ENCODE peak calls at places on chromosome 2, in eight cellular contexts. One of them, this sample, is unnamed.

GRCh38 chr2:203959265-203960034 is 22.9 kb downstream of the ICOS start:
- DNase-seq in B cell: no peak
- DNase-seq in GM23248: no peak
- DNase-seq in HAP-1: no peak
- DNase-seq in HL-60: no peak
- DNase-seq in stimulated activated naive B cell treated with anti-CD40 and anti-IgM and Interleukin-4, amounts not matched to agents 10 μg/mL and 1 μg/mL and 100 μg/mL, for 72 hours: no peak
- DNase-seq in stimulated activated CD8-positive, alpha-beta memory T cell treated with anti-CD3 and anti-CD28 coated beads, Interleukin-15, amount 100 ng/mL, for 1 hour: no peak
- DNase-seq in activated naive CD4-positive, alpha-beta T cell treated with anti-CD3 and anti-CD28 coated beads for 36 hours: no peak
- DNase-seq in this sample: no peak

GRCh38 chr2:12739721-12740254 is 23.1 kb downstream of the TRIB2 start:
- DNase-seq in B cell: no peak
- DNase-seq in GM23248: no peak
- DNase-seq in HAP-1: no peak
- DNase-seq in HL-60: no peak
- DNase-seq in stimulated activated naive B cell treated with anti-CD40 and anti-IgM and Interleukin-4, amounts not matched to agents 10 μg/mL and 1 μg/mL and 100 μg/mL, for 72 hours: no peak
- DNase-seq in stimulated activated CD8-positive, alpha-beta memory T cell treated with anti-CD3 and anti-CD28 coated beads, Interleukin-15, amount 100 ng/mL, for 1 hour: no peak
- DNase-seq in activated naive CD4-positive, alpha-beta T cell treated with anti-CD3 and anti-CD28 coated beads for 36 hours: no peak
- DNase-seq in this sample: no peak

GRCh38 chr2:29047083-29047840 is 27.1 kb downstream of the PCARE start:
- DNase-seq in B cell: no peak
- DNase-seq in GM23248: no peak
- DNase-seq in HAP-1: no peak
- DNase-seq in HL-60: no peak
- DNase-seq in stimulated activated naive B cell treated with anti-CD40 and anti-IgM and Interleukin-4, amounts not matched to agents 10 μg/mL and 1 μg/mL and 100 μg/mL, for 72 hours: no peak
- DNase-seq in stimulated activated CD8-positive, alpha-beta memory T cell treated with anti-CD3 and anti-CD28 coated beads, Interleukin-15, amount 100 ng/mL, for 1 hour: no peak
- DNase-seq in activated naive CD4-positive, alpha-beta T cell treated with anti-CD3 and anti-CD28 coated beads for 36 hours: no peak
- DNase-seq in this sample: no peak

GRCh38 chr2:220296174-220296573 is 668.7 kb downstream of the SLC4A3 start:
- DNase-seq in B cell: no peak
- DNase-seq in GM23248: peak; percentile 22
- DNase-seq in HAP-1: no peak
- DNase-seq in HL-60: no peak
- DNase-seq in stimulated activated naive B cell treated with anti-CD40 and anti-IgM and Interleukin-4, amounts not matched to agents 10 μg/mL and 1 μg/mL and 100 μg/mL, for 72 hours: no peak
- DNase-seq in stimulated activated CD8-positive, alpha-beta memory T cell treated with anti-CD3 and anti-CD28 coated beads, Interleukin-15, amount 100 ng/mL, for 1 hour: no peak
- DNase-seq in activated naive CD4-positive, alpha-beta T cell treated with anti-CD3 and anti-CD28 coated beads for 36 hours: no peak
- DNase-seq in this sample: no peak

GRCh38 chr2:48249093-48249492 is 280.9 kb upstream of the STON1 start:
- DNase-seq in B cell: no peak
- DNase-seq in GM23248: peak; percentile 56
- DNase-seq in HAP-1: no peak
- DNase-seq in HL-60: no peak
- DNase-seq in stimulated activated naive B cell treated with anti-CD40 and anti-IgM and Interleukin-4, amounts not matched to agents 10 μg/mL and 1 μg/mL and 100 μg/mL, for 72 hours: no peak
- DNase-seq in stimulated activated CD8-positive, alpha-beta memory T cell treated with anti-CD3 and anti-CD28 coated beads, Interleukin-15, amount 100 ng/mL, for 1 hour: no peak
- DNase-seq in activated naive CD4-positive, alpha-beta T cell treated with anti-CD3 and anti-CD28 coated beads for 36 hours: no peak
- DNase-seq in this sample: no peak

GRCh38 chr2:47907097-47907781 is 941 bp upstream of the FBXO11 start:
- DNase-seq in B cell: peak; percentile 21
- DNase-seq in GM23248: peak; percentile 45
- DNase-seq in HAP-1: no peak
- DNase-seq in HL-60: no peak
- DNase-seq in stimulated activated naive B cell treated with anti-CD40 and anti-IgM and Interleukin-4, amounts not matched to agents 10 μg/mL and 1 μg/mL and 100 μg/mL, for 72 hours: no peak
- DNase-seq in stimulated activated CD8-positive, alpha-beta memory T cell treated with anti-CD3 and anti-CD28 coated beads, Interleukin-15, amount 100 ng/mL, for 1 hour: no peak
- DNase-seq in activated naive CD4-positive, alpha-beta T cell treated with anti-CD3 and anti-CD28 coated beads for 36 hours: peak; percentile 56
- DNase-seq in this sample: peak; percentile 53

GRCh38 chr2:7043689-7044088 is 126.5 kb downstream of the RNF144A start:
- DNase-seq in B cell: no peak
- DNase-seq in GM23248: no peak
- DNase-seq in HAP-1: no peak
- DNase-seq in HL-60: no peak
- DNase-seq in stimulated activated naive B cell treated with anti-CD40 and anti-IgM and Interleukin-4, amounts not matched to agents 10 μg/mL and 1 μg/mL and 100 μg/mL, for 72 hours: no peak
- DNase-seq in stimulated activated CD8-positive, alpha-beta memory T cell treated with anti-CD3 and anti-CD28 coated beads, Interleukin-15, amount 100 ng/mL, for 1 hour: no peak
- DNase-seq in activated naive CD4-positive, alpha-beta T cell treated with anti-CD3 and anti-CD28 coated beads for 36 hours: no peak
- DNase-seq in this sample: no peak

GRCh38 chr2:86453838-86454237 is 12.7 kb downstream of the KDM3A start:
- DNase-seq in B cell: no peak
- DNase-seq in GM23248: peak; percentile 67
- DNase-seq in HAP-1: peak; percentile 15
- DNase-seq in HL-60: no peak
- DNase-seq in stimulated activated naive B cell treated with anti-CD40 and anti-IgM and Interleukin-4, amounts not matched to agents 10 μg/mL and 1 μg/mL and 100 μg/mL, for 72 hours: no peak
- DNase-seq in stimulated activated CD8-positive, alpha-beta memory T cell treated with anti-CD3 and anti-CD28 coated beads, Interleukin-15, amount 100 ng/mL, for 1 hour: no peak
- DNase-seq in activated naive CD4-positive, alpha-beta T cell treated with anti-CD3 and anti-CD28 coated beads for 36 hours: no peak
- DNase-seq in this sample: no peak

GRCh38 chr2:154699560-154699901 is 1.0 kb downstream of the KCNJ3 start:
- DNase-seq in B cell: no peak
- DNase-seq in GM23248: no peak
- DNase-seq in HAP-1: no peak
- DNase-seq in HL-60: no peak
- DNase-seq in stimulated activated naive B cell treated with anti-CD40 and anti-IgM and Interleukin-4, amounts not matched to agents 10 μg/mL and 1 μg/mL and 100 μg/mL, for 72 hours: no peak
- DNase-seq in stimulated activated CD8-positive, alpha-beta memory T cell treated with anti-CD3 and anti-CD28 coated beads, Interleukin-15, amount 100 ng/mL, for 1 hour: no peak
- DNase-seq in activated naive CD4-positive, alpha-beta T cell treated with anti-CD3 and anti-CD28 coated beads for 36 hours: no peak
- DNase-seq in this sample: no peak

GRCh38 chr2:234491897-234492296 is 5.0 kb downstream of the ARL4C start:
- DNase-seq in B cell: no peak
- DNase-seq in GM23248: no peak
- DNase-seq in HAP-1: no peak
- DNase-seq in HL-60: no peak
- DNase-seq in stimulated activated naive B cell treated with anti-CD40 and anti-IgM and Interleukin-4, amounts not matched to agents 10 μg/mL and 1 μg/mL and 100 μg/mL, for 72 hours: no peak
- DNase-seq in stimulated activated CD8-positive, alpha-beta memory T cell treated with anti-CD3 and anti-CD28 coated beads, Interleukin-15, amount 100 ng/mL, for 1 hour: no peak
- DNase-seq in activated naive CD4-positive, alpha-beta T cell treated with anti-CD3 and anti-CD28 coated beads for 36 hours: no peak
- DNase-seq in this sample: peak; percentile 48

GRCh38 chr2:83787189-83787588 is 671.9 kb downstream of the SUCLG1 start:
- DNase-seq in B cell: no peak
- DNase-seq in GM23248: no peak
- DNase-seq in HAP-1: no peak
- DNase-seq in HL-60: no peak
- DNase-seq in stimulated activated naive B cell treated with anti-CD40 and anti-IgM and Interleukin-4, amounts not matched to agents 10 μg/mL and 1 μg/mL and 100 μg/mL, for 72 hours: no peak
- DNase-seq in stimulated activated CD8-positive, alpha-beta memory T cell treated with anti-CD3 and anti-CD28 coated beads, Interleukin-15, amount 100 ng/mL, for 1 hour: no peak
- DNase-seq in activated naive CD4-positive, alpha-beta T cell treated with anti-CD3 and anti-CD28 coated beads for 36 hours: no peak
- DNase-seq in this sample: no peak

This sample was measured in activated CD8-positive, alpha-beta T cell treated with anti-CD3 and anti-CD28 coated beads, Interleukin-2, amount 10 ng/mL, durations not matched to agents 7 days and 5 days.